ENCODE peak calls at places on chromosomes 12 and 14, in six cellular contexts. Z is Peyer's patch, A is mucosa of descending colon, E is cardiac muscle cell, U is NCI-H510A, S is anterior cingulate cortex. N is an unnamed sample.

GRCh38 chr14:62689741-62690140 is 355.5 kb downstream of the KCNH5 start:
- DNase-seq in Z (no peak), A (no peak), E (no peak), U (no peak), S (no peak), N (no peak)

GRCh38 chr12:22321620-22322019 is 12.9 kb downstream of the ST8SIA1 start:
- DNase-seq in Z (no peak), A (no peak), E (peak), U (no peak), S (no peak), N (no peak)

GRCh38 chr12:89707992-89708792 is 446 bp downstream of the ATP2B1 start:
- DNase-seq in Z (peak), A (peak), E (peak), U (no peak), S (no peak), N (peak)

GRCh38 chr12:65308601-65309071 is 30.2 kb downstream of the MSRB3 start:
- DNase-seq in Z (no peak), A (no peak), E (peak), U (no peak), S (no peak), N (no peak)

GRCh38 chr12:8734873-8735381 is 37.1 kb downstream of the RIMKLB start:
- DNase-seq in Z (no peak), A (no peak), E (peak), U (no peak), S (no peak), N (no peak)

GRCh38 chr14:67240168-67240932 is 885 bp upstream of the PALS1 start:
- DNase-seq in Z (peak), A (peak), E (peak), U (peak), S (no peak), N (peak)

GRCh38 chr14:21083565-21084325 is 13.6 kb downstream of the ARHGEF40 start:
- DNase-seq in Z (no peak), A (no peak), E (no peak), U (no peak), S (no peak), N (no peak)

GRCh38 chr12:96522283-96522682 is 32.9 kb downstream of the CFAP54 start:
- DNase-seq in Z (no peak), A (no peak), E (no peak), U (no peak), S (no peak), N (no peak)

GRCh38 chr14:100045687-100046344 is 19.4 kb upstream of the EVL start:
- DNase-seq in Z (no peak), A (no peak), E (peak), U (no peak), S (no peak), N (no peak)

GRCh38 chr12:49503674-49504180 is 35.1 kb upstream of the KCNH3 start:
- DNase-seq in Z (no peak), A (no peak), E (peak), U (no peak), S (no peak), N (no peak)

GRCh38 chr14:105478624-105479305 is 4.1 kb downstream of the CRIP2 start:
- DNase-seq in Z (no peak), A (no peak), E (no peak), U (no peak), S (no peak), N (no peak)

GRCh38 chr14:62914025-62914424 is 131.2 kb downstream of the KCNH5 start:
- DNase-seq in Z (no peak), A (no peak), E (no peak), U (no peak), S (no peak), N (no peak)

GRCh38 chr14:98494582-98494981 is 777.4 kb downstream of the BCL11B start:
- DNase-seq in Z (no peak), A (no peak), E (no peak), U (no peak), S (no peak), N (no peak)

GRCh38 chr14:73240816-73241480 is 3.6 kb downstream of the PAPLN start:
- DNase-seq in Z (peak), A (peak), E (no peak), U (no peak), S (no peak), N (no peak)

GRCh38 chr12:126668961-126669360 is 1598.0 kb upstream of the TMEM132C start:
- DNase-seq in Z (no peak), A (no peak), E (peak), U (no peak), S (no peak), N (no peak)

GRCh38 chr14:45891417-45892080 is 638.5 kb upstream of the MIS18BP1 start:
- DNase-seq in Z (no peak), A (peak), E (no peak), U (peak), S (no peak), N (peak)

GRCh38 chr14:63030113-63030512 is 15.1 kb downstream of the KCNH5 start:
- DNase-seq in Z (no peak), A (no peak), E (no peak), U (no peak), S (no peak), N (no peak)

GRCh38 chr14:66503532-66503931 is 4.4 kb upstream of the GPHN start:
- DNase-seq in Z (no peak), A (no peak), E (peak), U (no peak), S (no peak), N (no peak)

GRCh38 chr14:70744631-70745030 is 64.7 kb downstream of the MAP3K9 start:
- DNase-seq in Z (no peak), A (no peak), E (no peak), U (no peak), S (no peak), N (no peak)

GRCh38 chr12:25839470-25839869 is 119.0 kb upstream of the RASSF8 start:
- DNase-seq in Z (no peak), A (no peak), E (peak), U (peak), S (no peak), N (no peak)

GRCh38 chr12:120249875-120250795 is 15.4 kb downstream of the PXN start:
- DNase-seq in Z (peak), A (peak), E (no peak), U (no peak), S (no peak), N (no peak)

GRCh38 chr12:88544991-88545684 is 35.1 kb downstream of the KITLG start:
- DNase-seq in Z (no peak), A (no peak), E (peak), U (no peak), S (no peak), N (no peak)

GRCh38 chr12:68853396-68854077 is 45.6 kb downstream of the MDM2 start:
- DNase-seq in Z (no peak), A (no peak), E (no peak), U (no peak), S (no peak), N (no peak)

GRCh38 chr12:90086281-90086680 is 377.6 kb upstream of the ATP2B1 start:
- DNase-seq in Z (no peak), A (no peak), E (no peak), U (no peak), S (no peak), N (no peak)

GRCh38 chr12:93706824-93707223 is 29.6 kb downstream of the CRADD start:
- DNase-seq in Z (no peak), A (no peak), E (no peak), U (no peak), S (no peak), N (no peak)

GRCh38 chr14:77085538-77085937 is 12.5 kb upstream of the CIPC start:
- DNase-seq in Z (no peak), A (no peak), E (no peak), U (no peak), S (no peak), N (no peak)

GRCh38 chr12:53743277-53744129 is 8.3 kb downstream of the CISTR start:
- DNase-seq in Z (no peak), A (no peak), E (peak), U (no peak), S (no peak), N (no peak)

GRCh38 chr14:78164226-78164853 is 5.8 kb upstream of the NRXN3 start:
- DNase-seq in Z (no peak), A (no peak), E (no peak), U (peak), S (no peak), N (no peak)

GRCh38 chr12:16726879-16727278 is 120.9 kb upstream of the LMO3 start:
- DNase-seq in Z (no peak), A (no peak), E (no peak), U (no peak), S (no peak), N (no peak)

GRCh38 chr12:20364501-20364900 is 3.8 kb upstream of the PDE3A start:
- DNase-seq in Z (no peak), A (no peak), E (no peak), U (peak), S (no peak), N (no peak)

GRCh38 chr12:27899151-27899661 is 73.3 kb downstream of the PTHLH start:
- DNase-seq in Z (no peak), A (no peak), E (peak), U (no peak), S (no peak), N (no peak)

GRCh38 chr12:56029666-56030293 is 8.9 kb downstream of the IKZF4 start:
- DNase-seq in Z (no peak), A (no peak), E (peak), U (no peak), S (no peak), N (peak)

GRCh38 chr12:90899456-90900182 is 55.4 kb downstream of the CCER1 start:
- DNase-seq in Z (no peak), A (no peak), E (no peak), U (no peak), S (no peak), N (no peak)

GRCh38 chr12:11953523-11953922 is 117.2 kb upstream of the BCL2L14 start:
- DNase-seq in Z (no peak), A (no peak), E (no peak), U (peak), S (no peak), N (no peak)

GRCh38 chr12:116803018-116803736 is 65.1 kb downstream of the RNFT2 start:
- DNase-seq in Z (peak), A (no peak), E (no peak), U (no peak), S (no peak), N (no peak)

N was measured in caudate nucleus.